ENCODE peak calls at places on chromosomes 7 and 10, in four cellular contexts. X is bronchial epithelial cell; K is CD8-positive, alpha-beta T cell; J is CD4-positive, CD25-positive, alpha-beta regulatory T cell. V is an unnamed sample.
A peak's percentile ranks its signal among the peaks of the same experiment; 100 is the strongest.

GRCh38 chr7:44959956-44960640 is 18.7 kb downstream of the MYO1G start:
- DNase-seq in J (no peak), K (no peak), X (no peak), V (no peak)

GRCh38 chr7:945147-945555 is 9.3 kb downstream of the ADAP1 start:
- DNase-seq in X (peak; percentile 39), K (no peak), J (no peak), V (no peak)

GRCh38 chr7:36775061-36775631 is 50.9 kb upstream of the AOAH start:
- DNase-seq in X (no peak), K (no peak), J (no peak), V (no peak)

GRCh38 chr7:102008535-102009262 is 191.3 kb downstream of the CUX1 start:
- DNase-seq in K (no peak), J (no peak), X (peak; percentile 92), V (no peak)

GRCh38 chr7:73595358-73595757 is 17.0 kb upstream of the TBL2 start:
- DNase-seq in K (no peak), X (no peak), J (no peak), V (no peak)

GRCh38 chr7:100566018-100566531 is 7.6 kb downstream of the SAP25 start:
- DNase-seq in K (no peak), X (no peak), J (no peak), V (no peak)

GRCh38 chr7:80210400-80210799 is 75.8 kb downstream of the GNAI1 start:
- DNase-seq in K (no peak), X (no peak), J (no peak), V (no peak)

GRCh38 chr10:65894379-65894778 is 1031.5 kb upstream of the LRRTM3 start:
- DNase-seq in X (no peak), J (no peak), K (no peak), V (no peak)

GRCh38 chr10:111085690-111086353 is 9.0 kb downstream of the ADRA2A start:
- DNase-seq in K (no peak), J (no peak), X (no peak), V (no peak)

GRCh38 chr7:1004018-1004880 is 21.3 kb downstream of the CYP2W1 start:
- DNase-seq in J (no peak), X (no peak), K (no peak), V (no peak)

GRCh38 chr10:101489355-101489754 is 98.7 kb downstream of the POLL start:
- DNase-seq in X (peak; percentile 58), K (no peak), J (no peak), V (no peak)

DNA sequence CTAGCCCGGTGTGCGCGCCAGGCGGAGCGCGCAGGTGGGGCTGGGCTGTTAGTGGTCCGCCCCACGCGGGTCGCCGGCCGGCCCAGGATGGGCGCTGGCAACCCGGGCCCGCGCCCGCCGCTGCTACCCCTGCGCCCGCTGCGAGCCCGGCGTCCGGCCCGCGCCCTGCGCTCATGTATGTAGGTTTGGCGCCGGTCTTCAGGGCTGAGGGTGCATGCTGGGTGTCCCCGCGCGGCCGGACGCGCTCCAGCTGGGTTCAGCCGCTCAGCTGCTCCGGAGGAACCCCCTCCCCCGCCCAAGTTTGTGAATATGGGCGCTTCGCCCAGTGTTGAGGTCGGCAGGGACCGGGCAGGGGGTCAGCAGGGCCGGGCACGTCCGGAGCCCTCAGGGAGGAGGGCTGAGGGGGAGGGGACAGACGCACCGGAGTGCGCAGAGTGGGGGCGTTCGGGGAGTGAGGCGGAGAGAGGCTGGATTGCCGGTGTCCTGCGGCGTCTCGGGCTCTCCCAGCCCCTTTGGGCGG is 561 bp downstream of the VWC2 start:
- DNase-seq in X (no peak), K (no peak), J (no peak), V (no peak)
- H3K4me3 ChIP-seq in X (no peak overlapping the region), K (no peak overlapping the region), J (no peak overlapping the region), V (no peak overlapping the region)

GRCh38 chr7:17408904-17409290 is 110.4 kb downstream of the AHR start:
- DNase-seq in J (no peak), K (no peak), X (no peak), V (no peak)
- H3K4me3 ChIP-seq in J (no peak overlapping the region), K (no peak overlapping the region), X (no peak overlapping the region), V (no peak overlapping the region)

GRCh38 chr7:140039071-140039470 is 23.7 kb downstream of the PARP12 start:
- DNase-seq in K (no peak), X (no peak), J (no peak), V (no peak)

GRCh38 chr7:140036224-140036651 is 26.5 kb downstream of the PARP12 start:
- DNase-seq in X (no peak), K (no peak), J (peak; percentile 24), V (peak; percentile 62)

GRCh38 chr7:140033779-140034363 is 28.9 kb downstream of the PARP12 start:
- DNase-seq in K (no peak), J (no peak), X (peak; percentile 92), V (no peak)

GRCh38 chr7:140033036-140033435 is 29.7 kb downstream of the PARP12 start:
- DNase-seq in X (peak; percentile 64), K (no peak), J (no peak), V (no peak)

GRCh38 chr7:140035400-140036223 is 27.1 kb downstream of the PARP12 start:
- DNase-seq in J (no peak), K (no peak), X (peak; percentile 88), V (no peak)
- H3K4me3 ChIP-seq in J (no peak overlapping the region), K (no peak overlapping the region), X (no peak overlapping the region), V (no peak overlapping the region)

GRCh38 chr10:112985701-112986510 is 35.9 kb downstream of the TCF7L2 start:
- DNase-seq in K (no peak), J (no peak), X (no peak), V (no peak)
- H3K4me3 ChIP-seq in K (no peak overlapping the region), J (no peak overlapping the region), X (no peak overlapping the region), V (no peak overlapping the region)

GRCh38 chr7:76259124-76260086 is 43.1 kb upstream of the HSPB1 start:
- DNase-seq in K (no peak), J (no peak), X (no peak), V (no peak)
- H3K4me3 ChIP-seq in K (no peak overlapping the region), J (no peak overlapping the region), X (no peak overlapping the region), V (no peak overlapping the region)

GRCh38 chr10:87506988-87507387 is 2.3 kb downstream of the MINPP1 start:
- DNase-seq in X (no peak), J (no peak), K (no peak), V (no peak)

GRCh38 chr10:87504667-87505365 is at the start of gene MINPP1:
- DNase-seq in K (peak; percentile 66), J (peak; percentile 84), X (peak; percentile 75), V (peak; percentile 42)

GRCh38 chr10:87505366-87506113 is 847 bp downstream of the MINPP1 start:
- DNase-seq in K (peak; percentile 34), X (peak; percentile 44), J (peak; percentile 61), V (no peak)

GRCh38 chr10:87510025-87510424 is 5.3 kb downstream of the MINPP1 start:
- DNase-seq in X (no peak), K (no peak), J (no peak), V (no peak)

GRCh38 chr10:87507879-87508278 is 3.2 kb downstream of the MINPP1 start:
- DNase-seq in X (no peak), J (no peak), K (no peak), V (no peak)
- H3K4me3 ChIP-seq in X (no peak overlapping the region), J (no peak overlapping the region), K (no peak overlapping the region), V (no peak overlapping the region)

DNA sequence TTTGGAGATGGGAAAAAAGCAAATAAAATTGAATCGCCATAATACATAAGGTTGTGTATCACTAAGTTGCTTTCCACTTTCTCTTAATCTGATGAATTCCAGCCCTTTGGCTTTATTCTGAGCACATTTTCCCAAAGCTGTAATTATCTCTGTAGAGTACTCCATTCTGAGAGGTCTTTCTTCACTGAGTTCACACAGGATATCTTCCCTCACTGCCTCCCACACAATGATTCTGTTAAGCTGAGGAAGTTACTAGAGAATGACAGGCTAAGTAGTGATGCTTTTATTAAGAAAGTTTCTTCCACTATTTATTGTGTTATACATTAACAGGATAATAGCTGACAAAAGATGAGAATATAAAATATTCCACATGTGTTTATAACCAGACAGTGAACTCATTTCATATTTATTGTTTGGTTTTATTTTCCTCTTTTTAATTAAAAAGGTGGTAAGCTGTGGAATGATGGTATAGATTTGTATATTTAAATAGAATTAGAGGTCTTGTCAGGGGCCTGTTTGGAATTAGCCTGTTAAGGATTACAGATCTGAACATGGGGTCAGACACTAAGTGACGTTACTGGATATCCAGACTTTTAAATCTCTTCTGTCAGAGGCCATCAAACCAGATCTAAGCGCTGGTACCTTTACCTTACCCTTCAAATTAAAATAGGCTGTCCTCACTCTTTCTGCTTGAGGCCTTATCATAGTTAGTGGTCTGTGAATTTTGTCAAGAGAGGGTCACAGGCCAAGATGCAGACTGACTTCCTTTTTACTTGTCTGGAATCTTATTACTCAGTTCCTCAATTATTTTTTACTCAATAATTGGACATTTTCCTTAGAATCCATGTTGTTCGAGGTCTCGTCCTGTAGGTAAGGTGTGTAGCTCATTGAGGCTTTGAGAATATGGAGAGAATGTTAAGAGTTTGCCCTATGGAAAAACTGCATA is 8.4 kb downstream of the PLXDC2 start:
- DNase-seq in X (no peak), J (no peak), K (no peak), V (no peak)
- H3K4me3 ChIP-seq in X (no peak overlapping the region), J (no peak overlapping the region), K (no peak overlapping the region), V (no peak overlapping the region)

V was measured in Jurkat, Clone E6-1.